ENCODE peak calls at places on chromosome 5, in five cellular contexts. One of them, this sample, is unnamed.

GRCh38 chr5:102196481-102196880 is 99.6 kb downstream of the SLCO4C1 start:
- DNase-seq in HFFc6: no peak
- DNase-seq in GM23338: no peak
- DNase-seq in Calu3: no peak
- DNase-seq in H9: no peak
- DNase-seq in this sample: no peak

GRCh38 chr5:151745071-151745705 is 13.2 kb downstream of the ATOX1 start:
- DNase-seq in GM23338: no peak
- DNase-seq in H9: no peak
- DNase-seq in Calu3: peak
- DNase-seq in HFFc6: peak
- DNase-seq in this sample: no peak

GRCh38 chr5:180330810-180331646 is 22.1 kb downstream of the GFPT2 start:
- DNase-seq in Calu3: peak
- DNase-seq in HFFc6: peak
- DNase-seq in GM23338: no peak
- DNase-seq in H9: peak
- DNase-seq in this sample: no peak

GRCh38 chr5:76236684-76237083 is 153.5 kb downstream of the SV2C start:
- DNase-seq in H9: no peak
- DNase-seq in HFFc6: no peak
- DNase-seq in GM23338: no peak
- DNase-seq in Calu3: no peak
- DNase-seq in this sample: no peak

GRCh38 chr5:175261098-175261497 is 182.9 kb downstream of the DRD1 start:
- DNase-seq in Calu3: no peak
- DNase-seq in H9: no peak
- DNase-seq in GM23338: no peak
- DNase-seq in HFFc6: no peak
- DNase-seq in this sample: no peak

GRCh38 chr5:164097747-164098146 is 592.3 kb downstream of the MAT2B start:
- DNase-seq in HFFc6: no peak
- DNase-seq in Calu3: no peak
- DNase-seq in H9: no peak
- DNase-seq in GM23338: no peak
- DNase-seq in this sample: no peak

GRCh38 chr5:36756848-36757247 is 119.7 kb upstream of the NIPBL start:
- DNase-seq in Calu3: no peak
- DNase-seq in GM23338: no peak
- DNase-seq in H9: no peak
- DNase-seq in HFFc6: no peak
- DNase-seq in this sample: no peak

GRCh38 chr5:51395666-51396356 is 12.6 kb downstream of the ISL1 start:
- DNase-seq in GM23338: no peak
- DNase-seq in H9: no peak
- DNase-seq in HFFc6: no peak
- DNase-seq in Calu3: no peak
- DNase-seq in this sample: no peak

GRCh38 chr5:122101636-122102285 is 23.7 kb upstream of the LOX start:
- DNase-seq in Calu3: peak
- DNase-seq in H9: no peak
- DNase-seq in HFFc6: peak
- DNase-seq in GM23338: peak
- DNase-seq in this sample: no peak

GRCh38 chr5:175856408-175856807 is 15.0 kb upstream of the CPLX2 start:
- DNase-seq in HFFc6: no peak
- DNase-seq in GM23338: no peak
- DNase-seq in Calu3: no peak
- DNase-seq in H9: no peak
- DNase-seq in this sample: no peak

GRCh38 chr5:68126871-68127270 is 88.7 kb upstream of the PIK3R1 start:
- DNase-seq in Calu3: no peak
- DNase-seq in GM23338: no peak
- DNase-seq in HFFc6: peak
- DNase-seq in H9: no peak
- DNase-seq in this sample: no peak

GRCh38 chr5:97182571-97183099 is 412 bp downstream of the RIOK2 start:
- DNase-seq in HFFc6: no peak
- DNase-seq in H9: no peak
- DNase-seq in GM23338: no peak
- DNase-seq in Calu3: no peak
- DNase-seq in this sample: no peak

GRCh38 chr5:62268239-62268638 is 37.8 kb upstream of the KIF2A start:
- DNase-seq in HFFc6: no peak
- DNase-seq in Calu3: peak
- DNase-seq in GM23338: peak
- DNase-seq in H9: no peak
- DNase-seq in this sample: no peak

GRCh38 chr5:143641549-143641955 is 170.4 kb upstream of the HMHB1 start:
- DNase-seq in Calu3: no peak
- DNase-seq in GM23338: no peak
- DNase-seq in H9: no peak
- DNase-seq in HFFc6: no peak
- DNase-seq in this sample: no peak

GRCh38 chr5:140292212-140293040 is 10.5 kb downstream of the PFDN1 start:
- DNase-seq in GM23338: no peak
- DNase-seq in HFFc6: no peak
- DNase-seq in Calu3: no peak
- DNase-seq in H9: no peak
- DNase-seq in this sample: no peak

GRCh38 chr5:154118832-154119442 is 71.6 kb upstream of the GALNT10 start:
- DNase-seq in GM23338: no peak
- DNase-seq in HFFc6: no peak
- DNase-seq in H9: no peak
- DNase-seq in Calu3: peak
- DNase-seq in this sample: no peak

GRCh38 chr5:95530441-95530840 is 24.3 kb downstream of the SKIC3 start:
- DNase-seq in H9: no peak
- DNase-seq in Calu3: no peak
- DNase-seq in GM23338: peak
- DNase-seq in HFFc6: peak
- DNase-seq in this sample: no peak

GRCh38 chr5:14816999-14817761 is 54.4 kb downstream of the ANKH start:
- DNase-seq in GM23338: no peak
- DNase-seq in H9: no peak
- DNase-seq in HFFc6: peak
- DNase-seq in Calu3: no peak
- DNase-seq in this sample: no peak

GRCh38 chr5:132250547-132250946 is 6.9 kb upstream of the PDLIM4 start:
- DNase-seq in HFFc6: no peak
- DNase-seq in Calu3: no peak
- DNase-seq in GM23338: no peak
- DNase-seq in H9: no peak
- DNase-seq in this sample: no peak

GRCh38 chr5:13580058-13580457 is 364.4 kb downstream of the DNAH5 start:
- DNase-seq in H9: no peak
- DNase-seq in HFFc6: no peak
- DNase-seq in GM23338: no peak
- DNase-seq in Calu3: no peak
- DNase-seq in this sample: no peak

GRCh38 chr5:124561451-124561850 is 185.0 kb downstream of the ZNF608 start:
- DNase-seq in H9: no peak
- DNase-seq in Calu3: no peak
- DNase-seq in HFFc6: no peak
- DNase-seq in GM23338: no peak
- DNase-seq in this sample: no peak

GRCh38 chr5:132414634-132415377 is 45.3 kb downstream of the SLC22A5 start:
- DNase-seq in Calu3: peak
- DNase-seq in H9: no peak
- DNase-seq in HFFc6: peak
- DNase-seq in GM23338: no peak
- DNase-seq in this sample: no peak

DNA sequence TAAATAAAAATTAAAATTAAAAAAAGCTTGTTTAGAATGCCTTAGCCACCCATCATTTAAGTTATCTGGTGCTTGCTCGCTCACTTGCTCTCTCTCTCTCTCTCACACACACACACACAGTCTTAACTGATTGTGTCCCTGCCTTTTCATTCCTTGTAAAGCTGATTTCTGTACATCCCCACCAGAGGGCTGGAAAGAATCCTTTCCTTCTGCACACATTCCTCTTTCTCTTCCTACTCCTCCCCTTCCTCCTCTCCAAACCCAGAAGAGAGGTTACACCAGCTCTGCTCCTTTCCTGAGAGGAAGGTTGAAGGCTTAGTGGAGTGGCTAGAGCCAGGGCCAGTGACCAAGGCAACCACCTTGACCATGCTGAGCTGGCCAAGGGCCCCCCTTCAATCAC is 25.7 kb downstream of the STK10 start:
- DNase-seq in GM23338: no peak
- DNase-seq in Calu3: no peak
- DNase-seq in HFFc6: peak
- DNase-seq in H9: no peak
- DNase-seq in this sample: no peak
- TF ChIP-seq CTCF in GM23338: no peak
- TF ChIP-seq CTCF in Calu3: no peak
- TF ChIP-seq CTCF in HFFc6: peak
- TF ChIP-seq CTCF in H9: peak
- TF ChIP-seq CTCF in this sample: no peak

GRCh38 chr5:32526815-32527214 is 58.5 kb upstream of the SUB1 start:
- DNase-seq in H9: no peak
- DNase-seq in Calu3: no peak
- DNase-seq in GM23338: no peak
- DNase-seq in HFFc6: no peak
- DNase-seq in this sample: no peak

GRCh38 chr5:32520326-32520725 is 65.0 kb upstream of the SUB1 start:
- DNase-seq in HFFc6: no peak
- DNase-seq in H9: no peak
- DNase-seq in GM23338: no peak
- DNase-seq in Calu3: no peak
- DNase-seq in this sample: no peak

GRCh38 chr5:32520995-32521394 is 64.4 kb upstream of the SUB1 start:
- DNase-seq in H9: no peak
- DNase-seq in GM23338: no peak
- DNase-seq in HFFc6: no peak
- DNase-seq in Calu3: no peak
- DNase-seq in this sample: no peak

GRCh38 chr5:32522429-32523143 is 62.8 kb upstream of the SUB1 start:
- DNase-seq in Calu3: no peak
- DNase-seq in H9: no peak
- DNase-seq in HFFc6: peak
- DNase-seq in GM23338: no peak
- DNase-seq in this sample: no peak

GRCh38 chr5:32523625-32524024 is 61.7 kb upstream of the SUB1 start:
- DNase-seq in Calu3: peak
- DNase-seq in HFFc6: no peak
- DNase-seq in GM23338: peak
- DNase-seq in H9: no peak
- DNase-seq in this sample: no peak
- TF ChIP-seq CTCF in Calu3: no peak
- TF ChIP-seq CTCF in HFFc6: peak
- TF ChIP-seq CTCF in GM23338: peak
- TF ChIP-seq CTCF in H9: peak
- TF ChIP-seq CTCF in this sample: no peak

DNA sequence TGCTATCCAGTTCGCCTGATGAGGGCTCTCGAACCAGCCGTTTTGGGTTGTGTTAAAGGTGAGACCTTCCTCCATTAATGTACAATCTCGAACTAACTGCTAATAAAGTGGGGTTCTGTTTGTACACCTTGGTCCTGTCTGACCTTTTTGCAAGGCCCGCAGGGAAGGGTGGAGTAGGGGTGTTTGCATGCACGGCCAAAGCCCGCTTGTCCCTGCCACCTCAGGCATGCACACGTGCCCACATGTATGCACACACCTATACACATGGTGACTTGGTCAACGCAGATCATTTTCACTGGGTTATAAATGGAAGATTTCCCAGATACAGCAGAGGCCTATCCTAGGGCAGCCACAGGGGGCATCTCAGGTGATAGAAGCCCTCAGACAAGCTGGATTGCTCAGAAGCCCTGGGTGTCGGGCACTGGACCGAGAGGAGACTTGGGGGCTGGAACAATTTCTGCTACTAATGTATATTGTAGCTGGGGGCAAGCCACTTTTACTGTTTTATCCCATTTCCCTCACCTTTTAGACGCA is 50.2 kb downstream of the NDST1 start:
- DNase-seq in H9: no peak
- DNase-seq in Calu3: no peak
- DNase-seq in GM23338: no peak
- DNase-seq in HFFc6: no peak
- DNase-seq in this sample: no peak
- TF ChIP-seq CTCF in H9: no peak
- TF ChIP-seq CTCF in Calu3: no peak
- TF ChIP-seq CTCF in GM23338: no peak
- TF ChIP-seq CTCF in HFFc6: no peak
- TF ChIP-seq CTCF in this sample: no peak

GRCh38 chr5:1763960-1764605 is 35.6 kb downstream of the MRPL36 start:
- DNase-seq in HFFc6: no peak
- DNase-seq in Calu3: no peak
- DNase-seq in GM23338: no peak
- DNase-seq in H9: peak
- DNase-seq in this sample: no peak
- TF ChIP-seq CTCF in HFFc6: peak
- TF ChIP-seq CTCF in Calu3: no peak
- TF ChIP-seq CTCF in GM23338: no peak
- TF ChIP-seq CTCF in H9: no peak
- TF ChIP-seq CTCF in this sample: no peak

DNA sequence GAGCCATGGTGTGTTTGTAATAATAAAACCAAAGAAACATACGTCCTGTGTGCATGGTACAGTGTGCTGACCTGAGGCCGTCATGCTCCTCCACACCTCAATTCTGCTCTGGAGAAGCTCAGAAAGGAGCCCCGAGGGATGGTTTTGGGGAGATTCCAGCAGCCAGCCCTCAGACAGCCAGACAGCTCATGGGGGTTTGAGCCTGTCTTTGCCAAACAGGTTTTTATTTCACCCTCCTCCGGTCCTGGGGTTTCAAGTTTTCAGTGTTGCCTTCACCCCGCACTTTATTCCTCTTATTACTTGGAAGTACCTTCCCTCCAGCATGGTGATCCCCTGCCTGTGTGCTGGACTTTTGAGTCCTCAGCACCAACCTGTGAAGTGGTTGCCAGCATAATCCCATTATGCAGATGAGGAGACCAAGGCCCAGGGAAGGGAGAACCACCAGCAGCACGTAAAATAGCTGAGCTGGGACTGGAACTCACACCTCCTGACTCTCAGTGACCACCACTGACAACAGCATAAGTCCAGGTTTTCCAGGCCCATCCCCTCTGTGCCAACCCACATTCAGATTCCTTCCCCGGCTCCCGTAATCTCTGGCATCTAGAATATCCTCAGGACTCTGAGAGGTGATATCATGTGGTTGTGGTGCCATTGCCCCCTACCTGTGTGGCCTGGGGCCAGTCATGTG is 35.1 kb downstream of the TGFBI start:
- DNase-seq in H9: peak
- DNase-seq in HFFc6: no peak
- DNase-seq in GM23338: no peak
- DNase-seq in Calu3: no peak
- DNase-seq in this sample: no peak
- TF ChIP-seq CTCF in H9: no peak
- TF ChIP-seq CTCF in HFFc6: no peak
- TF ChIP-seq CTCF in GM23338: no peak
- TF ChIP-seq CTCF in Calu3: no peak
- TF ChIP-seq CTCF in this sample: no peak

This sample was measured in endothelial cell.